ENCODE peak calls at places on chromosomes 13 and 19, in four cellular contexts. X is HL-60, S is caudate nucleus, L is heart left ventricle. J is an unnamed sample.

GRCh38 chr19:48873476-48874308 is 1.5 kb downstream of the PPP1R15A start:
- DNase-seq in X (no peak), L (peak), S (no peak), J (no peak)

GRCh38 chr19:5436101-5436947 is 18.9 kb upstream of the ZNRF4 start:
- DNase-seq in X (no peak), L (no peak), S (peak), J (no peak)

GRCh38 chr13:30033681-30034447 is 183.4 kb upstream of the UBL3 start:
- DNase-seq in S (no peak), L (no peak), X (no peak), J (no peak)

GRCh38 chr19:46788101-46788967 is at the start of gene SLC1A5:
- DNase-seq in L (peak), X (peak), S (peak), J (peak)

GRCh38 chr19:11164278-11164677 is 8.7 kb upstream of the SPC24 start:
- DNase-seq in L (no peak), S (no peak), X (no peak), J (no peak)

GRCh38 chr13:46124967-46125933 is 20.4 kb upstream of the CPB2 start:
- DNase-seq in X (peak), L (no peak), S (no peak), J (no peak)

GRCh38 chr19:29545866-29546582 is 20.2 kb downstream of the VSTM2B start:
- DNase-seq in S (no peak), X (no peak), L (no peak), J (no peak)

GRCh38 chr13:53743906-53744305 is 715.3 kb downstream of the OLFM4 start:
- DNase-seq in S (no peak), L (no peak), X (no peak), J (no peak)

GRCh38 chr13:30908416-30908980 is 2.4 kb downstream of the MEDAG start:
- DNase-seq in S (no peak), X (no peak), L (peak), J (no peak)

GRCh38 chr13:31374682-31375081 is 174.9 kb downstream of the B3GLCT start:
- DNase-seq in L (no peak), S (no peak), X (no peak), J (no peak)

GRCh38 chr13:27927444-27928352 is 7.9 kb downstream of the PDX1 start:
- DNase-seq in L (no peak), S (no peak), X (no peak), J (no peak)

GRCh38 chr19:11204943-11205349 is 7.6 kb upstream of the KANK2 start:
- DNase-seq in L (no peak), X (peak), S (no peak), J (no peak)

GRCh38 chr19:13637664-13638063 is 126.7 kb upstream of the MRI1 start:
- DNase-seq in X (no peak), S (no peak), L (no peak), J (no peak)

GRCh38 chr19:27966390-27966816 is 1246.5 kb downstream of the UQCRFS1 start:
- DNase-seq in S (no peak), L (no peak), X (no peak), J (no peak)

GRCh38 chr19:42554046-42554575 is 25.8 kb upstream of the CEACAM1 start:
- DNase-seq in X (no peak), L (no peak), S (no peak), J (no peak)

GRCh38 chr19:45501730-45502014 is 3.4 kb downstream of the PPM1N start:
- DNase-seq in X (no peak), L (no peak), S (no peak), J (no peak)

GRCh38 chr19:38683393-38684077 is 36.1 kb downstream of the ACTN4 start:
- DNase-seq in X (peak), S (peak), L (peak), J (no peak)

GRCh38 chr19:30681162-30681996 is 309.2 kb downstream of the ZNF536 start:
- DNase-seq in L (no peak), S (no peak), X (no peak), J (no peak)

GRCh38 chr13:101614491-101614890 is 162.0 kb downstream of the ITGBL1 start:
- DNase-seq in X (no peak), L (no peak), S (no peak), J (no peak)

GRCh38 chr19:1019980-1020867 is 699 bp downstream of the TMEM259 start:
- DNase-seq in X (peak), L (peak), S (no peak), J (no peak)

GRCh38 chr19:48874309-48875135 is 2.3 kb downstream of the PPP1R15A start:
- DNase-seq in X (peak), L (peak), S (no peak), J (no peak)

GRCh38 chr13:33744589-33745369 is 73.2 kb upstream of the RFC3 start:
- DNase-seq in X (no peak), S (no peak), L (no peak), J (no peak)

GRCh38 chr19:5684694-5685430 is 4.0 kb downstream of the HSD11B1L start:
- DNase-seq in L (no peak), S (no peak), X (no peak), J (no peak)

GRCh38 chr13:102935896-102936321 is 90.1 kb downstream of the ERCC5 start:
- DNase-seq in X (no peak), L (no peak), S (no peak), J (no peak)

GRCh38 chr19:30226464-30227070 is 145.6 kb upstream of the ZNF536 start:
- DNase-seq in L (no peak), S (peak), X (no peak), J (no peak)

GRCh38 chr13:72864142-72865035 is 82.5 kb downstream of the PIBF1 start:
- DNase-seq in L (no peak), X (no peak), S (no peak), J (no peak)

GRCh38 chr13:100403675-100404074 is 184.9 kb downstream of the GGACT start:
- DNase-seq in L (no peak), S (no peak), X (no peak), J (no peak)

GRCh38 chr13:51714663-51715168 is 89.2 kb downstream of the DHRS12 start:
- DNase-seq in L (no peak), X (peak), S (no peak), J (no peak)

GRCh38 chr13:46296465-46296822 is 84.7 kb downstream of the LRRC63 start:
- DNase-seq in X (no peak), L (no peak), S (no peak), J (no peak)

GRCh38 chr19:13561461-13561860 is 55.2 kb upstream of the CACNA1A start:
- DNase-seq in X (no peak), L (no peak), S (no peak), J (no peak)

GRCh38 chr19:29858000-29858596 is 46.3 kb downstream of the CCNE1 start:
- DNase-seq in S (no peak), X (peak), L (no peak), J (no peak)

GRCh38 chr19:34482380-34483250 is 1.1 kb downstream of the WTIP start:
- DNase-seq in L (no peak), X (no peak), S (no peak), J (no peak)

GRCh38 chr19:12834976-12835757 is 788 bp upstream of the RTBDN start:
- DNase-seq in L (no peak), X (no peak), S (no peak), J (no peak)

GRCh38 chr13:51518847-51519246 is 65.4 kb upstream of the WDFY2 start:
- DNase-seq in X (peak), S (no peak), L (no peak), J (no peak)

GRCh38 chr13:90032841-90033493 is 1314.5 kb upstream of the MIR17HG start:
- DNase-seq in L (no peak), X (no peak), S (no peak), J (no peak)

DNA sequence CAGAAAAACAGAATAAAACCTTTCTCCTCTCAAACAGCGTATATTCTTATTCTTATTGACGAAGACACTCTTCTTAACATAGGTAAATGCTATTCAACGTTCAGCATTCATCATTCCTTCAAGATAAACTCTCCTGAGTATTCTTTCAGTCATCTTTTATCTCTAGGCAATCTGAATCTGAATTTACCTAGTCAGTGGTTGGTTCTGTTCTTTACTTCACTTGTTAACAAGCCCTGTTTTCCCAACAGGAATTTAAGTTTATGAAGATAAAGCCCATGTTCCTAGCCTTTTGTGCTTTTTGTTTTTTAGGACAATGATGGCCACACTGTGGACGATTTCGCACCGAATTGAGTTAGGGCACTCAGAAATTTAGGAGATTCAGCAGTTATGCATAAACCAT is 3.2 kb downstream of the ELF1 start:
- DNase-seq in X (no peak), S (no peak), L (no peak), J (no peak)
- H3K27ac ChIP-seq in X (peak), S (no peak), L (no peak), J (no peak)

GRCh38 chr13:41054919-41055619 is 6.2 kb upstream of the WBP4 start:
- DNase-seq in L (no peak), S (no peak), X (peak), J (no peak)
- H3K27ac ChIP-seq in L (peak), S (no peak), X (no peak), J (peak)

DNA sequence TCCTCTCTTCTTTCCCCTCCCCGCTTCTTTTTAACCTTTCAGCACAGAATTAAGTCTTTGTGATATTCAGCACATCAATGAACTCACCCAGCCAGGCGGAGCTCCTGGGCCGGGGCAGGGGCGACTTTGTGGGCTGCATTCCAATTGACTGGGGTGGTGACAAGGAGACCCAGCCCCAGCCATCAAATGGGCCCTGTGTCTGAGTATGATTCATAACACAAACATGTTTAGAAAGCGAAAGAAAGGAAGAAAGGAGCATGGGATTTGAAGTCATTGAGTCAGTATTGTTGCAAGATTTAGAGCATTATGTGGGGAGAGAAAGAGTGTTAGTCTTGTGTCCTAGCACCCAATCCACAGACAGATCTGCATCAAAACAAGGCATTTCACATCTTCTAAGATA is 185.3 kb downstream of the LHFPL6 start:
- DNase-seq in L (no peak), S (no peak), X (no peak), J (no peak)
- H3K27ac ChIP-seq in L (peak), S (peak), X (no peak), J (peak)

GRCh38 chr13:110684388-110685056 is 21.4 kb downstream of the CARS2 start:
- DNase-seq in X (no peak), S (no peak), L (no peak), J (no peak)

GRCh38 chr13:110683921-110684320 is 22.0 kb downstream of the CARS2 start:
- DNase-seq in X (no peak), L (no peak), S (no peak), J (no peak)

GRCh38 chr13:110683203-110683883 is 22.6 kb downstream of the CARS2 start:
- DNase-seq in L (no peak), X (peak), S (no peak), J (no peak)

GRCh38 chr13:110681868-110682550 is 23.9 kb downstream of the CARS2 start:
- DNase-seq in L (no peak), S (no peak), X (no peak), J (no peak)

DNA sequence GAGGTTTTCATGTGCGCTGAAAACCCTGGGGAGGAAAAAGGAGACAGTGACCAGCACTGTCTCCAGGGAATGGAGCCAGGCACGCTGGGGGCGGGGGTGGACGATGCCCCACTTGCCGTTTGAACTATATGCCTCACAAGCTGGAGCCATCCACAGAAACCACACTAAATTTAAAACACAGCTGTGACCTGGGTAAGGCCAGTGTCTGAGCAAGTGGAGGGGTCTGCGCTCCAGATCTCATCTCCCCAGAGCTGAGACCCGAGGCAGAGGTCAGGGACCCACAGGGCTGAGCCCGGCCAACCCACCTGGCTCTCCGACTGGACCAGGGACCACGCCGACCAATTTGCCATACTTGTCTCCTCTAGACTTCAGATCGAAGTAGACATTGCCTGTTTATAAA is 23.2 kb downstream of the CARS2 start:
- DNase-seq in X (no peak), S (no peak), L (no peak), J (no peak)
- H3K27ac ChIP-seq in X (no peak), S (no peak), L (peak), J (no peak)